ENCODE peak calls at places on chromosomes 4 and X, in five cellular contexts. W is MM.1S, O is GM23338, Q is OCI-LY7, K is PC-3. B is an unnamed sample. For H3K9me2 and H3K4me1, the result is how much of the 10 kb centered on the place peaks cover.

GRCh38 chrX:16250296-16250695 is 83.0 kb downstream of the MAGEB17 start:
- DNase-seq in Q (no peak), K (no peak), W (no peak), O (no peak), B (no peak)

GRCh38 chr4:74097161-74097560 is 1.8 kb downstream of the CXCL2 start:
- DNase-seq in O (no peak), W (no peak), Q (no peak), K (no peak), B (no peak)

GRCh38 chr4:69760455-69760854 is at the start of gene SULT1B1:
- DNase-seq in O (no peak), Q (no peak), W (peak), K (no peak), B (peak)

GRCh38 chr4:76301068-76301774 is 5.3 kb upstream of the STBD1 start:
- DNase-seq in K (peak), O (no peak), W (peak), Q (no peak), B (peak)

GRCh38 chr4:84647307-84647884 is 64.5 kb downstream of the CDS1 start:
- DNase-seq in W (peak), O (peak), Q (no peak), K (no peak), B (no peak)

GRCh38 chr4:4792516-4792915 is 66.9 kb upstream of the MSX1 start:
- DNase-seq in W (no peak), Q (no peak), O (no peak), K (no peak), B (peak)

GRCh38 chrX:97367149-97367548 is 483.4 kb downstream of the RPA4 start:
- DNase-seq in O (no peak), W (no peak), K (no peak), Q (no peak), B (peak)

GRCh38 chrX:40281341-40282005 is 183.7 kb upstream of the BCOR start:
- DNase-seq in Q (no peak), O (no peak), K (no peak), W (no peak), B (no peak)

GRCh38 chr4:87746001-87746400 is 53.4 kb upstream of the IBSP start:
- DNase-seq in Q (no peak), K (no peak), W (no peak), O (no peak), B (no peak)

GRCh38 chrX:129738466-129739308 is at the start of gene XPNPEP2:
- DNase-seq in Q (no peak), K (no peak), W (no peak), O (peak), B (peak)

GRCh38 chr4:136823020-136823419 is 709.3 kb downstream of the PCDH18 start:
- DNase-seq in K (no peak), W (no peak), Q (no peak), O (no peak), B (no peak)

GRCh38 chr4:40246547-40246900 is 49.7 kb downstream of the RHOH start:
- DNase-seq in K (no peak), Q (no peak), W (no peak), O (no peak), B (no peak)

GRCh38 chr4:3532714-3533336 is 603 bp upstream of the LRPAP1 start:
- DNase-seq in W (no peak), O (peak), Q (no peak), K (no peak), B (peak)

GRCh38 chr4:156378053-156378665 is 424.5 kb upstream of the CTSO start:
- DNase-seq in K (peak), Q (peak), W (peak), O (peak), B (peak)

GRCh38 chr4:175536852-175537453 is 275.1 kb downstream of the GPM6A start:
- DNase-seq in O (peak), Q (peak), K (peak), W (peak), B (peak)

GRCh38 chrX:103464774-103465117 is 54.5 kb downstream of the RAB40A start:
- DNase-seq in Q (peak), O (peak), W (peak), K (peak), B (peak)

GRCh38 chr4:112284166-112284565 is 1.5 kb downstream of the TIFA start:
- DNase-seq in K (peak), Q (peak), O (no peak), W (no peak), B (no peak)

GRCh38 chrX:40290519-40290918 is 192.8 kb upstream of the BCOR start:
- DNase-seq in K (no peak), W (no peak), O (no peak), Q (no peak), B (no peak)

GRCh38 chr4:90580271-90580825 is 453.2 kb downstream of the CCSER1 start:
- DNase-seq in K (no peak), Q (no peak), W (no peak), O (peak), B (no peak)

GRCh38 chr4:94415448-94415847 is 36.3 kb upstream of the PDLIM5 start:
- DNase-seq in Q (no peak), O (no peak), W (no peak), K (no peak), B (no peak)

GRCh38 chrX:103099706-103100105 is 6.8 kb upstream of the NXF3 start:
- DNase-seq in W (no peak), K (no peak), O (no peak), Q (no peak), B (no peak)

GRCh38 chr4:64497526-64497925 is 88.3 kb upstream of the TECRL start:
- DNase-seq in W (no peak), K (peak), Q (no peak), O (no peak), B (no peak)

GRCh38 chr4:140236649-140237160 is 82.7 kb upstream of the MAML3 start:
- DNase-seq in W (no peak), Q (no peak), O (no peak), K (no peak), B (no peak)

GRCh38 chrX:110248582-110248981 is 69.3 kb downstream of the AMMECR1 start:
- DNase-seq in K (peak), O (no peak), Q (no peak), W (no peak), B (no peak)

GRCh38 chrX:14927391-14927790 is 54.2 kb downstream of the MOSPD2 start:
- DNase-seq in K (peak), O (no peak), W (no peak), Q (no peak), B (peak)

GRCh38 chr4:113695328-113696169 is 66.0 kb downstream of the CAMK2D start:
- DNase-seq in K (peak), Q (no peak), W (no peak), O (no peak), B (peak)

GRCh38 chrX:39969099-39969825 is 128.5 kb downstream of the BCOR start:
- DNase-seq in O (peak), W (no peak), Q (peak), K (no peak), B (no peak)

GRCh38 chrX:103254171-103254824 is 657 bp downstream of the TCEAL8 start:
- DNase-seq in Q (peak), O (peak), W (peak), K (peak), B (peak)

GRCh38 chr4:25842229-25842840 is 20.5 kb downstream of the SEL1L3 start:
- DNase-seq in O (peak), W (peak), K (no peak), Q (peak), B (no peak)

GRCh38 chr4:154456240-154456639 is 35.4 kb downstream of the DCHS2 start:
- DNase-seq in K (no peak), O (no peak), Q (no peak), W (no peak), B (no peak)

GRCh38 chr4:183448436-183448835 is 4.0 kb downstream of the CDKN2AIP start:
- DNase-seq in W (no peak), Q (no peak), O (no peak), K (no peak), B (no peak)
- H3K4me3 ChIP-seq in W (no peak), Q (no peak), O (no peak), K (no peak), B (no peak)

GRCh38 chrX:122545778-122546177 is 638.3 kb upstream of the GRIA3 start:
- DNase-seq in Q (no peak), W (no peak), K (no peak), O (no peak), B (no peak)
- H3K9me2 ChIP-seq in Q (under half), W (under half), K (under half), O (under half), B (under half)

GRCh38 chr4:7806080-7806630 is 133.5 kb downstream of the AFAP1 start:
- DNase-seq in W (no peak), K (no peak), O (peak), Q (no peak), B (no peak)
- H3K4me1 ChIP-seq in W (under half), K (under half), O (under half), Q (under half), B (under half)

GRCh38 chr4:8435656-8436121 is 4.8 kb downstream of the ACOX3 start:
- DNase-seq in K (no peak), O (peak), W (peak), Q (peak), B (no peak)
- H3K4me3 ChIP-seq in K (no peak), O (no peak), W (peak), Q (peak), B (no peak)

DNA sequence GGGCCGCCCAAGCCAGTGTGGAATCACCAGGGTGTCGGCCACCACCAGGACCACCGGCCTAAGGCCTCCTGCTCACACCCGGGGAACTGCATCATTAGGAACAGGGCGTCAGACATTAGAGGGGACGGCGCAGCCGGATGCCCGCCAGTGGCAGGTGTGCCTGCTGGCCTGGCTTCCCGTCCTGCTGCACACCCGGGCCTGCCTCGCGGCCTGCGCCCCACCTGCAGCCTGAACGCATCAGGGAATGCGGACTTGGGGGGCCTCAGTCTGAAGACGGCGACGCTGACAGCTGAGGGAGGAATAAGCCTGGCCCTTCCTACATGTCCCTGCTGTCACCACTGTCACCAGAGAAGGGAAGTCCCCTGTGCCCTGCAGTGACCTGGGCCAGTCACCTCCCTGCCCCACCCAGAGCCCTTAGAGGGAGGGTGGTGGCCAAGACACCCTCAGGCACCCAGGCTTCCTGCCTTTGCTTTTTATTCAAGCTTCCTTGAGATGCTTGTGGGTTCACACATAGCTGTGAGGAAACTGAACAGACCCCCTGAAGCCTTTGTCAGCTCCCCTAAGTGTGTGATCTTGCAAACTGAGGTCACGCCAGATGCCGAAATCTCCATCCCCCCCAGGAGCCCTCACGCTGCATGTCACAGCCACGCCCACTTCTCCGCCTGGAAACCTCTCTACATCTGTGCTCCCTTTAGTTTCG is 3.2 kb downstream of the DGKQ start:
- DNase-seq in K (no peak), W (no peak), Q (no peak), O (no peak), B (no peak)
- H3K9me2 ChIP-seq in K (under half), W (under half), Q (under half), O (under half), B (under half)

B was measured in hepatocyte.